ENCODE peak calls at places on chromosomes 13 and 19, in six cellular contexts. V is A549, Z is omental fat pad, X is astrocyte of the spinal cord, S is ovary, W is body of pancreas. Q is an unnamed sample.

GRCh38 chr13:70394149-70394548 is 285.9 kb upstream of the KLHL1 start:
- DNase-seq in S (no peak), W (no peak), Z (no peak), V (no peak), X (no peak), Q (no peak)

GRCh38 chr13:103656329-103656728 is 590.1 kb upstream of the SLC10A2 start:
- DNase-seq in S (no peak), V (no peak), X (no peak), Z (no peak), W (no peak), Q (no peak)

GRCh38 chr13:97401421-97401820 is 32.5 kb upstream of the RAP2A start:
- DNase-seq in V (no peak), S (no peak), W (no peak), X (no peak), Z (no peak), Q (no peak)

GRCh38 chr19:10096615-10096963 is 5.9 kb downstream of the ANGPTL6 start:
- DNase-seq in Z (no peak), X (no peak), W (peak; percentile 47), S (no peak), V (no peak), Q (no peak)

GRCh38 chr13:20441879-20442278 is 83.8 kb downstream of the CRYL1 start:
- DNase-seq in V (no peak), S (no peak), X (peak; percentile 70), Z (no peak), W (no peak), Q (peak; percentile 37)

GRCh38 chr19:17125728-17126677 is 50.4 kb downstream of the MYO9B start:
- DNase-seq in S (no peak), X (no peak), W (peak; percentile 36), Z (no peak), V (no peak), Q (no peak)

GRCh38 chr19:10255358-10255757 is 3.3 kb downstream of the MRPL4 start:
- DNase-seq in X (no peak), Z (no peak), V (no peak), W (no peak), S (no peak), Q (no peak)

GRCh38 chr19:52190679-52191293 is 934 bp downstream of the PPP2R1A start:
- DNase-seq in W (peak; percentile 36), S (peak; percentile 53), X (no peak), Z (no peak), V (no peak), Q (no peak)

GRCh38 chr13:110820311-110820710 is 94.6 kb downstream of the ANKRD10 start:
- DNase-seq in W (no peak), S (no peak), V (no peak), Z (no peak), X (no peak), Q (no peak)

GRCh38 chr13:113620036-113620435 is 35.5 kb downstream of the TFDP1 start:
- DNase-seq in Z (no peak), X (no peak), V (no peak), W (no peak), S (no peak), Q (no peak)

GRCh38 chr13:70874646-70875045 is 766.4 kb upstream of the KLHL1 start:
- DNase-seq in Z (no peak), V (no peak), S (no peak), W (no peak), X (no peak), Q (no peak)

GRCh38 chr19:55491546-55492360 is 3.5 kb downstream of the SSC5D start:
- DNase-seq in V (no peak), Z (no peak), W (no peak), S (peak; percentile 44), X (no peak), Q (no peak)

GRCh38 chr13:55517312-55517711 is 1623.4 kb upstream of the PRR20A start:
- DNase-seq in W (no peak), Z (no peak), V (no peak), S (no peak), X (no peak), Q (no peak)

GRCh38 chr19:6359517-6359916 is 1.8 kb upstream of the CLPP start:
- DNase-seq in S (no peak), X (no peak), W (no peak), V (no peak), Z (no peak), Q (no peak)

GRCh38 chr13:49247722-49248432 is at the start of gene CDADC1:
- DNase-seq in S (peak; percentile 98), V (peak; percentile 80), Z (peak; percentile 94), X (peak; percentile 96), W (peak; percentile 97), Q (peak; percentile 96)

GRCh38 chr13:84497613-84498012 is 615.3 kb upstream of the SLITRK1 start:
- DNase-seq in S (no peak), W (no peak), X (no peak), Z (no peak), V (no peak), Q (no peak)

GRCh38 chr19:1360818-1361461 is 22.8 kb upstream of the NDUFS7 start:
- DNase-seq in W (peak; percentile 52), V (no peak), Z (no peak), X (peak; percentile 79), S (peak; percentile 92), Q (no peak)

GRCh38 chr13:42970824-42971669 is 21.0 kb downstream of the EPSTI1 start:
- DNase-seq in Z (no peak), W (no peak), V (peak; percentile 28), S (no peak), X (peak; percentile 49), Q (no peak)

GRCh38 chr19:4774136-4774535 is 17.4 kb upstream of the FEM1A start:
- DNase-seq in Z (no peak), V (no peak), X (no peak), W (no peak), S (no peak), Q (no peak)

GRCh38 chr19:799076-799881 is 2.0 kb downstream of the PTBP1 start:
- DNase-seq in W (no peak), Z (no peak), S (peak; percentile 47), X (peak; percentile 47), V (no peak), Q (no peak)

GRCh38 chr13:110570886-110571285 is 9.4 kb upstream of the RAB20 start:
- DNase-seq in V (no peak), W (no peak), S (no peak), Z (no peak), X (no peak), Q (no peak)

GRCh38 chr13:82758056-82758455 is 1124.2 kb downstream of the SLITRK1 start:
- DNase-seq in S (no peak), Z (no peak), V (no peak), X (no peak), W (no peak), Q (no peak)

GRCh38 chr13:73952683-73953082 is 181.5 kb downstream of the KLF12 start:
- DNase-seq in V (no peak), S (no peak), Z (no peak), X (no peak), W (no peak), Q (no peak)

DNA sequence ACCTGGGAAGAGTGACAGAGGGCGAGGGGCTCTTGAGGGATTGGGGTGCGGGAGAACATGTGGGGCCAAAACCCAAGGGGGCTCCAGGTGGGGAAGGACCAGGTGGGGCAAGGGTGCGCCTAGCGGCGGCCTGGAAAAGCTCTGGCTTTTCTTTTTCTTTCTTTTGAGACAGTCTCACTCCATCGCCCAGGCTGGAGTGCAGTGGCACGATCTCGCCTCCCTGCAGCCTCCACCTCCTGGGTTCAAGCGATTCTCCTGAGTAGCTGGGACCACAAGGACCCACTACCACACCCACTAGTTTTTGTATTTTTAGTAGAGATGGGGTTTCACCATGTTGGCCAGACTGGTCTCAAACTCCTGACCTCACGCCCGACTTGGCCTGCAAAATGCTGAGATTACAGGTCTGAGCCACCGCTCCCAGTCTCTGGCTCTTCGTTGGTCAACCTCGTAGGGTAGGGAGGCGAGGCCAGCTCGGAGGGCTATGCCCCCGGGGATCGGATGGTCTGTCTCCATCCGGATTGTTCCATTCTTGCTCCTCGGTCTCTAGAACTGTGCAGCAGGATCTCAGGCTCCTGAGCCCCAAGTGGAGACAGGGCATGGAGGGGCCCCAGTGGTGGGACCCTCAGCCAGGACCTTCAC is 3.7 kb downstream of the GADD45B start:
- DNase-seq in V (no peak), S (no peak), X (no peak), W (no peak), Z (no peak), Q (no peak)
- TF ChIP-seq CTCF in V (no peak), S (no peak), X (peak; percentile 43), W (no peak), Z (no peak), Q (no peak)

GRCh38 chr13:107138468-107138867 is 570.5 kb upstream of the ARGLU1 start:
- DNase-seq in V (no peak), S (no peak), X (no peak), W (no peak), Z (no peak), Q (no peak)
- TF ChIP-seq CTCF in V (no peak), S (no peak), X (no peak), W (no peak), Z (no peak), Q (no peak)

GRCh38 chr19:14871619-14872230 is 14.2 kb downstream of the OR7A17 start:
- DNase-seq in S (no peak), V (peak; percentile 7), Z (no peak), W (no peak), X (peak; percentile 4), Q (no peak)
- TF ChIP-seq CTCF in S (no peak), V (peak; percentile 52), Z (no peak), W (peak; percentile 58), X (peak; percentile 30), Q (peak; percentile 41)

GRCh38 chr13:101730420-101731000 is 278.0 kb downstream of the ITGBL1 start:
- DNase-seq in V (no peak), Z (no peak), W (no peak), X (peak; percentile 12), S (no peak), Q (no peak)
- TF ChIP-seq CTCF in V (no peak), Z (no peak), W (no peak), X (no peak), S (no peak), Q (no peak)

GRCh38 chr19:13951043-13951442 is 1.3 kb upstream of the DCAF15 start:
- DNase-seq in W (no peak), Z (no peak), S (no peak), V (no peak), X (no peak), Q (no peak)

GRCh38 chr19:13954185-13954584 is 1.9 kb downstream of the DCAF15 start:
- DNase-seq in V (no peak), W (no peak), Z (no peak), X (no peak), S (no peak), Q (no peak)

GRCh38 chr19:13951799-13952153 is 533 bp upstream of the DCAF15 start:
- DNase-seq in S (no peak), V (no peak), W (no peak), X (no peak), Z (no peak), Q (no peak)

GRCh38 chr19:13952154-13953020 is at the start of gene DCAF15:
- DNase-seq in S (peak; percentile 99), Z (peak; percentile 96), V (peak; percentile 98), X (peak; percentile 100), W (peak; percentile 99), Q (peak; percentile 100)

GRCh38 chr19:13953021-13953531 is 767 bp downstream of the DCAF15 start:
- DNase-seq in S (peak; percentile 52), V (peak; percentile 35), Z (no peak), W (no peak), X (peak; percentile 46), Q (peak; percentile 21)
- TF ChIP-seq CTCF in S (no peak), V (no peak), Z (no peak), W (no peak), X (peak; percentile 14), Q (no peak)

GRCh38 chr13:19148561-19148960 is 33.1 kb downstream of the TUBA3C start:
- DNase-seq in X (no peak), W (no peak), V (no peak), Z (no peak), S (no peak), Q (no peak)
- TF ChIP-seq CTCF in X (no peak), W (no peak), V (no peak), Z (no peak), S (no peak), Q (no peak)